ENCODE peak calls at places on chromosomes 3 and 15, in five cellular contexts. Z, X, O, E and K are unnamed samples.

GRCh38 chr3:60931452-60931851 is 319.8 kb downstream of the FHIT start:
- DNase-seq in X (no peak), E (no peak), Z (no peak), O (no peak), K (no peak)

GRCh38 chr15:92294759-92295158 is 98.9 kb upstream of the ST8SIA2 start:
- DNase-seq in X (no peak), O (no peak), Z (no peak), E (no peak), K (no peak)

GRCh38 chr3:4880850-4881249 is 98.4 kb upstream of the BHLHE40 start:
- DNase-seq in X (no peak), Z (no peak), E (no peak), O (no peak), K (no peak)

GRCh38 chr3:61894988-61895935 is 333.9 kb downstream of the PTPRG start:
- DNase-seq in X (no peak), O (peak), Z (peak), E (peak), K (peak)

GRCh38 chr3:171614318-171614967 is 154.2 kb upstream of the TNIK start:
- DNase-seq in X (no peak), Z (no peak), E (peak), O (peak), K (peak)

GRCh38 chr3:53994986-53995385 is 103.3 kb upstream of the SELENOK start:
- DNase-seq in X (no peak), O (no peak), E (no peak), Z (no peak), K (peak)

GRCh38 chr3:8964436-8965370 is 1.4 kb upstream of the RAD18 start:
- DNase-seq in O (peak), Z (no peak), E (peak), X (no peak), K (peak)

GRCh38 chr3:158683216-158683975 is 10.9 kb upstream of the LXN start:
- DNase-seq in E (no peak), X (no peak), O (peak), Z (no peak), K (peak)

GRCh38 chr3:192772495-192772894 is 45.2 kb upstream of the FGF12 start:
- DNase-seq in X (peak), Z (no peak), O (peak), E (peak), K (peak)

GRCh38 chr15:101641894-101642293 is 10.3 kb downstream of the TM2D3 start:
- DNase-seq in E (no peak), X (no peak), Z (peak), O (no peak), K (peak)

GRCh38 chr3:52636673-52637072 is 49.0 kb downstream of the PBRM1 start:
- DNase-seq in E (peak), O (peak), X (peak), Z (no peak), K (no peak)

GRCh38 chr15:92051726-92052125 is 198.2 kb downstream of the SLCO3A1 start:
- DNase-seq in Z (no peak), O (no peak), X (no peak), E (no peak), K (no peak)

GRCh38 chr3:115212615-115213014 is 65.5 kb upstream of the ZBTB20 start:
- DNase-seq in E (no peak), X (no peak), Z (no peak), O (no peak), K (no peak)

GRCh38 chr3:124834723-124835718 is 52.1 kb downstream of the ITGB5 start:
- DNase-seq in E (peak), X (peak), Z (peak), O (peak), K (peak)

GRCh38 chr3:124512881-124513609 is 217.2 kb upstream of the UMPS start:
- DNase-seq in E (no peak), O (no peak), X (no peak), Z (no peak), K (no peak)

GRCh38 chr3:121424549-121424948 is 121.2 kb downstream of the POLQ start:
- DNase-seq in O (no peak), X (no peak), Z (no peak), E (no peak), K (no peak)

GRCh38 chr3:79685108-79685507 is 82.7 kb downstream of the ROBO1 start:
- DNase-seq in O (no peak), X (no peak), Z (no peak), E (no peak), K (no peak)

GRCh38 chr3:132245547-132245946 is 71.7 kb upstream of the ACP3 start:
- DNase-seq in X (no peak), E (no peak), Z (no peak), O (no peak), K (peak)

GRCh38 chr3:13644341-13645082 is 95.6 kb downstream of the FBLN2 start:
- DNase-seq in O (peak), X (no peak), E (no peak), Z (no peak), K (peak)

GRCh38 chr15:100193277-100193860 is 148.4 kb downstream of the ADAMTS17 start:
- DNase-seq in Z (no peak), O (no peak), E (no peak), X (no peak), K (no peak)

GRCh38 chr3:61594978-61595687 is 33.8 kb downstream of the PTPRG start:
- DNase-seq in O (peak), X (no peak), Z (no peak), E (no peak), K (no peak)

GRCh38 chr3:72161870-72162617 is 377.1 kb upstream of the PROK2 start:
- DNase-seq in X (peak), O (peak), Z (no peak), E (peak), K (peak)

GRCh38 chr15:39247574-39247973 is 333.3 kb upstream of the THBS1 start:
- DNase-seq in Z (no peak), X (no peak), O (no peak), E (no peak), K (no peak)

GRCh38 chr3:112531358-112531781 is 30.4 kb downstream of the ATG3 start:
- DNase-seq in E (peak), Z (no peak), O (peak), X (no peak), K (peak)

GRCh38 chr3:178434206-178434805 is 101.9 kb upstream of the KCNMB2 start:
- DNase-seq in Z (no peak), X (peak), O (no peak), E (no peak), K (peak)

GRCh38 chr3:45689787-45690145 is 570 bp downstream of the SACM1L start:
- DNase-seq in Z (no peak), X (no peak), O (no peak), E (no peak), K (peak)

GRCh38 chr3:50503504-50503903 is at the start of gene CACNA2D2:
- DNase-seq in X (peak), E (peak), O (peak), Z (peak), K (peak)

GRCh38 chr15:80587816-80588456 is 107.2 kb upstream of the ABHD17C start:
- DNase-seq in X (no peak), Z (no peak), O (peak), E (no peak), K (no peak)

GRCh38 chr15:28182216-28182615 is 83.1 kb upstream of the OCA2 start:
- DNase-seq in O (no peak), X (no peak), Z (no peak), E (no peak), K (no peak)

GRCh38 chr3:168030488-168031054 is 65.2 kb downstream of the GOLIM4 start:
- DNase-seq in O (no peak), X (peak), E (no peak), Z (no peak), K (no peak)

GRCh38 chr3:176275113-176275512 is 922.2 kb downstream of the TBL1XR1 start:
- DNase-seq in E (no peak), O (no peak), X (peak), Z (no peak), K (no peak)

GRCh38 chr15:39651295-39651694 is 70.4 kb downstream of the THBS1 start:
- DNase-seq in X (no peak), O (no peak), E (no peak), Z (no peak), K (no peak)

GRCh38 chr3:33791477-33792166 is 6.8 kb upstream of the PDCD6IP start:
- DNase-seq in O (peak), X (no peak), E (peak), Z (no peak), K (peak)